ENCODE peak calls at places on chromosomes 1 and 21, in ten cellular contexts. F is GM12865, I is coronary artery, X is natural killer cell, G is pancreas, H is spleen, E is fibroblast of the aortic adventitia, R is cardiac fibroblast, T is lower lobe of right lung, M is IMR-90. N is an unnamed sample.

GRCh38 chr1:225891229-225891972 is 2.5 kb upstream of the LEFTY1 start:
- DNase-seq in F (no peak), I (no peak), X (no peak), G (no peak), H (no peak), E (no peak), R (no peak), T (peak), M (no peak), N (no peak)

GRCh38 chr1:23475134-23475628 is 8.8 kb downstream of the ASAP3 start:
- DNase-seq in F (no peak), I (no peak), X (no peak), G (no peak), H (no peak), E (peak), R (peak), T (no peak), M (peak), N (no peak)

GRCh38 chr1:100362821-100363466 is 10.6 kb downstream of the CDC14A start:
- DNase-seq in F (no peak), I (no peak), X (no peak), G (no peak), H (no peak), E (no peak), R (no peak), T (no peak), M (no peak), N (no peak)

GRCh38 chr1:84690397-84691138 is at the start of gene SSX2IP:
- DNase-seq in F (peak), I (peak), X (peak), G (peak), H (peak), E (peak), R (peak), T (peak), M (peak), N (peak)

GRCh38 chr1:21489146-21489545 is 20.1 kb upstream of the ALPL start:
- DNase-seq in F (no peak), I (no peak), X (no peak), G (no peak), H (no peak), E (no peak), R (no peak), T (no peak), M (no peak), N (no peak)

GRCh38 chr1:167728818-167729410 is 7.1 kb downstream of the MPZL1 start:
- DNase-seq in F (no peak), I (no peak), X (no peak), G (no peak), H (no peak), E (no peak), R (no peak), T (no peak), M (no peak), N (no peak)

GRCh38 chr1:222824641-222825040 is 9.8 kb downstream of the DISP1 start:
- DNase-seq in F (no peak), I (no peak), X (no peak), G (no peak), H (no peak), E (peak), R (no peak), T (no peak), M (no peak), N (no peak)

GRCh38 chr1:225962440-225962975 is 21.5 kb upstream of the LEFTY2 start:
- DNase-seq in F (peak), I (no peak), X (peak), G (peak), H (peak), E (no peak), R (peak), T (peak), M (no peak), N (no peak)

GRCh38 chr21:19198801-19199200 is 795.2 kb upstream of the TMPRSS15 start:
- DNase-seq in F (no peak), I (no peak), X (no peak), G (no peak), H (no peak), E (no peak), R (no peak), T (no peak), M (no peak), N (no peak)

GRCh38 chr21:38671716-38672115 is 134.0 kb upstream of the ETS2 start:
- DNase-seq in F (no peak), I (no peak), X (no peak), G (no peak), H (no peak), E (peak), R (peak), T (no peak), M (no peak), N (peak)

GRCh38 chr21:38667466-38667865 is 138.3 kb upstream of the ETS2 start:
- DNase-seq in F (no peak), I (no peak), X (no peak), G (no peak), H (no peak), E (no peak), R (no peak), T (no peak), M (no peak), N (peak)

GRCh38 chr21:38668067-38668466 is 137.7 kb upstream of the ETS2 start:
- DNase-seq in F (no peak), I (no peak), X (no peak), G (no peak), H (no peak), E (no peak), R (no peak), T (no peak), M (no peak), N (no peak)

GRCh38 chr21:38668501-38668900 is 137.2 kb upstream of the ETS2 start:
- DNase-seq in F (no peak), I (no peak), X (no peak), G (no peak), H (no peak), E (no peak), R (no peak), T (no peak), M (no peak), N (peak)

GRCh38 chr21:38669186-38669585 is 136.5 kb upstream of the ETS2 start:
- DNase-seq in F (peak), I (no peak), X (no peak), G (no peak), H (no peak), E (peak), R (peak), T (no peak), M (peak), N (peak)
- TF ChIP-seq CTCF in F (peak), I (no peak), X (no peak), G (peak), H (no peak), E (peak), R (peak), T (peak), M (peak), N (peak)

GRCh38 chr1:216034506-216034905 is 388.7 kb downstream of the USH2A start:
- DNase-seq in F (no peak), I (no peak), X (no peak), G (no peak), H (no peak), E (no peak), R (no peak), T (no peak), M (peak), N (no peak)
- TF ChIP-seq CTCF in F (no peak), I (no peak), X (no peak), G (no peak), H (no peak), E (no peak), R (no peak), T (no peak), M (peak), N (peak)

GRCh38 chr1:59044535-59045121 is 252.3 kb upstream of the FGGY start:
- DNase-seq in F (no peak), I (no peak), X (no peak), G (no peak), H (no peak), E (no peak), R (no peak), T (no peak), M (peak), N (no peak)

GRCh38 chr1:59045137-59045536 is 251.8 kb upstream of the FGGY start:
- DNase-seq in F (peak), I (no peak), X (no peak), G (no peak), H (no peak), E (no peak), R (no peak), T (no peak), M (no peak), N (no peak)

GRCh38 chr1:59045636-59046035 is 251.3 kb upstream of the FGGY start:
- DNase-seq in F (peak), I (no peak), X (no peak), G (no peak), H (no peak), E (no peak), R (no peak), T (no peak), M (no peak), N (no peak)

GRCh38 chr1:59046134-59046533 is 250.8 kb upstream of the FGGY start:
- DNase-seq in F (no peak), I (no peak), X (no peak), G (no peak), H (no peak), E (peak), R (no peak), T (no peak), M (peak), N (no peak)

GRCh38 chr1:59046730-59047157 is 250.2 kb upstream of the FGGY start:
- DNase-seq in F (peak), I (no peak), X (no peak), G (no peak), H (peak), E (peak), R (no peak), T (no peak), M (peak), N (no peak)
- TF ChIP-seq CTCF in F (peak), I (no peak), X (peak), G (no peak), H (peak), E (peak), R (no peak), T (peak), M (no peak), N (no peak)

GRCh38 chr21:23541571-23541970 is 2065.7 kb downstream of the MRPL39 start:
- DNase-seq in F (no peak), I (no peak), X (no peak), G (no peak), H (no peak), E (no peak), R (no peak), T (no peak), M (no peak), N (no peak)
- TF ChIP-seq CTCF in F (no peak), I (no peak), X (no peak), G (no peak), H (no peak), E (no peak), R (no peak), T (no peak), M (no peak), N (no peak)

GRCh38 chr1:92900539-92900938 is 60.7 kb downstream of the DIPK1A start:
- DNase-seq in F (no peak), I (no peak), X (no peak), G (no peak), H (no peak), E (no peak), R (no peak), T (no peak), M (no peak), N (no peak)
- TF ChIP-seq CTCF in F (no peak), I (no peak), X (no peak), G (no peak), H (no peak), E (no peak), R (no peak), T (no peak), M (no peak), N (no peak)

GRCh38 chr21:39969691-39970364 is 102.6 kb downstream of the PCP4 start:
- DNase-seq in F (no peak), I (no peak), X (no peak), G (no peak), H (no peak), E (no peak), R (no peak), T (no peak), M (no peak), N (no peak)

GRCh38 chr21:39971961-39972360 is 104.7 kb downstream of the PCP4 start:
- DNase-seq in F (no peak), I (no peak), X (no peak), G (no peak), H (no peak), E (no peak), R (no peak), T (no peak), M (no peak), N (no peak)

GRCh38 chr21:39966786-39967185 is 99.5 kb downstream of the PCP4 start:
- DNase-seq in F (no peak), I (no peak), X (no peak), G (no peak), H (no peak), E (no peak), R (no peak), T (no peak), M (no peak), N (no peak)

GRCh38 chr21:39972471-39972870 is 105.2 kb downstream of the PCP4 start:
- DNase-seq in F (no peak), I (no peak), X (no peak), G (no peak), H (no peak), E (no peak), R (no peak), T (no peak), M (no peak), N (no peak)

GRCh38 chr21:39968010-39968409 is 100.8 kb downstream of the PCP4 start:
- DNase-seq in F (no peak), I (no peak), X (no peak), G (no peak), H (no peak), E (no peak), R (no peak), T (no peak), M (no peak), N (no peak)
- TF ChIP-seq CTCF in F (no peak), I (no peak), X (no peak), G (no peak), H (no peak), E (no peak), R (no peak), T (no peak), M (no peak), N (no peak)

GRCh38 chr1:118716775-118717174 is 271.4 kb downstream of the TBX15 start:
- DNase-seq in F (no peak), I (no peak), X (no peak), G (no peak), H (no peak), E (peak), R (peak), T (no peak), M (no peak), N (no peak)
- TF ChIP-seq CTCF in F (no peak), I (no peak), X (no peak), G (peak), H (no peak), E (no peak), R (no peak), T (no peak), M (peak), N (peak)

DNA sequence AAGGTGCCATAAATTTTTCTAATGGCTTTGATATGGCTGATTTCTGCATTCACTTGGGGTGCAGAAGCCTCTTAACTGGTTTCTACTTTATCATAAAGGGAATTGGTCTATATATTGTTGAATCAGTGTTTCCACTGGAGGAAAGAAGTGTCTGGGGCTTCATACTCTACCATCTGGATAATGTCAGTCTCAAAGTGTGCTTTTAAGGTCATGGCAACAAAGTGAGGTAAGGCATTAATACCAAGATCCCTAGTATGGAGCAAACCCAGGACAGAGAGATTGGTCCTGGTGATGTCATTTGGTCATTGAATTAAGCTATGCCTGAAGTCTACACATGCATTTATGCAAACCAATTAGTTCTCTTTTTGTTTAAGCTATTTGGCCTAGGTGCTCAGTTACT is 309.9 kb downstream of the DUSP10 start:
- DNase-seq in F (no peak), I (no peak), X (no peak), G (no peak), H (no peak), E (no peak), R (no peak), T (no peak), M (no peak), N (no peak)
- TF ChIP-seq CTCF in F (no peak), I (no peak), X (no peak), G (no peak), H (no peak), E (no peak), R (no peak), T (no peak), M (no peak), N (no peak)

N was measured in osteocyte.